ENCODE peak calls at places on chromosomes 4 and X, in seven cellular contexts. G is substantia nigra; H is fibroblast of mammary gland; A is COR-L47; U is amniotic stem cell; M is thoracic aorta; E is stimulated activated CD8-positive, alpha-beta memory T cell treated with anti-CD3 and anti-CD28 coated beads, Interleukin-7, amount 100 ng/mL, for 24 hours. P is an unnamed sample.

GRCh38 chr4:53479731-53480525 is 102.5 kb downstream of the FIP1L1 start:
- DNase-seq in H (peak), E (no peak), U (peak), A (no peak), G (no peak), M (no peak), P (no peak)

GRCh38 chr4:160159457-160159856 is 1056.6 kb downstream of the RAPGEF2 start:
- DNase-seq in A (no peak), G (no peak), U (no peak), H (no peak), M (no peak), E (no peak), P (no peak)

GRCh38 chr4:8591626-8592365 is 769 bp upstream of the CPZ start:
- DNase-seq in G (no peak), M (no peak), E (no peak), U (no peak), H (no peak), A (no peak), P (no peak)

GRCh38 chr4:81447551-81448266 is 24.0 kb downstream of the RASGEF1B start:
- DNase-seq in E (no peak), H (no peak), M (no peak), G (no peak), A (no peak), U (no peak), P (no peak)

GRCh38 chr4:11685481-11685880 is 256.8 kb upstream of the HS3ST1 start:
- DNase-seq in E (no peak), H (no peak), G (no peak), A (no peak), M (no peak), U (no peak), P (no peak)

GRCh38 chrX:80139564-80139963 is 125.0 kb downstream of the TBX22 start:
- DNase-seq in G (no peak), A (no peak), U (no peak), H (no peak), E (no peak), M (no peak), P (no peak)

GRCh38 chrX:19360903-19361302 is 17.2 kb downstream of the PDHA1 start:
- DNase-seq in U (no peak), A (no peak), G (no peak), M (no peak), E (no peak), H (no peak), P (no peak)

GRCh38 chr4:69115851-69116213 is 19.6 kb downstream of the UGT2B7 start:
- DNase-seq in G (no peak), M (no peak), U (no peak), E (no peak), A (no peak), H (no peak), P (no peak)

P was measured in NCI-H345.